ENCODE peak calls at places on chromosome 15, in ten cellular contexts. Z is heart right ventricle; C is CD4-positive, alpha-beta memory T cell; R is RWPE1; K is heart left ventricle; E is PC-3; A is substantia nigra; M is HCT116; W is fibroblast of lung; G is stomach. Y is an unnamed sample.

GRCh38 chr15:96181873-96182301 is 148.6 kb upstream of the NR2F2 start:
- DNase-seq in W (peak; percentile 58), Z (peak; percentile 43), K (peak; percentile 48), E (no peak), G (no peak), C (no peak), A (no peak), R (no peak), M (no peak), Y (peak; percentile 9)

GRCh38 chr15:41231536-41231935 is 468 bp downstream of the CHP1 start:
- DNase-seq in A (no peak), E (no peak), R (no peak), G (no peak), K (no peak), M (no peak), W (no peak), C (no peak), Z (no peak), Y (no peak)

GRCh38 chr15:64532921-64533320 is 72.5 kb downstream of the ZNF609 start:
- DNase-seq in R (no peak), Z (no peak), K (no peak), A (no peak), M (no peak), E (no peak), G (no peak), W (no peak), C (no peak), Y (no peak)

GRCh38 chr15:88769161-88769971 is 33.9 kb upstream of the ACAN start:
- DNase-seq in A (no peak), C (no peak), M (no peak), W (peak; percentile 32), G (no peak), Z (no peak), E (no peak), R (no peak), K (no peak), Y (no peak)

GRCh38 chr15:83720466-83720865 is 66.5 kb downstream of the ADAMTSL3 start:
- DNase-seq in E (no peak), G (no peak), Z (no peak), A (no peak), W (peak; percentile 25), R (no peak), M (no peak), C (no peak), K (no peak), Y (no peak)

GRCh38 chr15:91882858-91883586 is 29.5 kb downstream of the SLCO3A1 start:
- DNase-seq in M (no peak), A (no peak), K (peak; percentile 49), G (no peak), E (no peak), Z (peak; percentile 62), C (no peak), R (no peak), W (peak; percentile 49), Y (no peak)

GRCh38 chr15:48993411-48993810 is 29.7 kb upstream of the SHC4 start:
- DNase-seq in K (no peak), R (no peak), W (no peak), E (no peak), C (no peak), Z (no peak), G (no peak), A (no peak), M (no peak), Y (no peak)

GRCh38 chr15:63870403-63871209 is 36.9 kb upstream of the HERC1 start:
- DNase-seq in G (peak; percentile 29), Z (peak; percentile 77), C (no peak), A (no peak), R (peak; percentile 70), K (peak; percentile 62), M (no peak), W (peak; percentile 82), E (peak; percentile 60), Y (no peak)

GRCh38 chr15:90249123-90249863 is at the start of gene TTLL13:
- DNase-seq in M (peak; percentile 56), C (peak; percentile 50), A (peak; percentile 69), K (peak; percentile 94), E (peak; percentile 75), R (peak; percentile 81), G (peak; percentile 96), Z (peak; percentile 94), W (peak; percentile 81), Y (peak; percentile 91)

GRCh38 chr15:45179221-45179985 is 8.4 kb downstream of the SHF start:
- DNase-seq in Z (no peak), R (no peak), E (peak; percentile 48), W (no peak), A (no peak), M (peak; percentile 60), C (peak; percentile 54), G (peak; percentile 59), K (no peak), Y (no peak)

GRCh38 chr15:86558678-86559077 is 479.0 kb downstream of the AGBL1 start:
- DNase-seq in W (no peak), G (no peak), K (no peak), R (no peak), A (no peak), M (no peak), Z (no peak), E (no peak), C (no peak), Y (no peak)

DNA sequence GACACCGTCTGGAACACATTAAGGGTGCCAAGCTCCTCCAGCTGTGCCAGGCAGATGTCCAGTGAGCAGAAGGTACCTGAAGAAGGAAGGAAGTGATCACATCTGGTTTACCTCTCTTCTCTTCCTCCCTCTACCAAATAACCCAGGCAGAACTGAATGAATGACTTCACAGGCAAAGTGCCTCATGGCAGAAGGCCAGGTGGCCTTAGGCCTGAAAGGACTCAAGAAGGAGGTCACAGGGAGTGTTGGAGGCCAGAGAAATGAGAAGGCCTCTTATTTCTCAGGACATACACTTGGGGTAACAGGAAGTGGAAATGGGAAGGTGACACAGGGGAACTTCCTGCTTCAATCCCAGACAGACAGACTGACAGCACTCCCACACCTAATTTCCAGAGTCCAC is 17.4 kb upstream of the SIN3A start:
- DNase-seq in K (no peak), W (no peak), Z (no peak), R (no peak), M (no peak), C (no peak), G (no peak), E (no peak), A (no peak), Y (no peak)
- H3K27ac ChIP-seq in K (no peak overlapping the region), W (no peak overlapping the region), Z (peak overlapping the region; percentile 14), R (no peak overlapping the region), M (no peak overlapping the region), C (no peak overlapping the region), G (no peak overlapping the region), E (no peak overlapping the region), A (no peak overlapping the region), Y (no peak overlapping the region)

DNA sequence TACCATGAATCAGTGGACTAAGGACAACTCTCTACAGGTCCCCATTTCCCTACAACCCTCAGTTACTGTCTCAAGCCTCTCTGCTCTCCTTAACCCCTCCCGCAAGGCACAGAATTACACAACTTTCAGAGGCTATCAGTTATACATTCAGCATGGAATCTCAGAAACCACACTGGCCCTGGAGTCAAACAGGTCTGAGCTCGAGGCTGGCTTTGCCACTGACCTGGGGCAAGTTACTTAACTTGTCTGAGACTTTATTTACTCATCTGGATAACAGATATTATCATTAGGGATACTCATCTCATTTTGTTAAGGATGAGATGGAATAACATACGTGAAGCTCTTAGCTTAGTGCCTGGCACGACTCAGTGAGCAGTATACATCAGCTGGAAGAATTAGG is 95.2 kb downstream of the WDR76 start:
- DNase-seq in A (no peak), R (no peak), M (no peak), K (no peak), W (peak; percentile 55), E (peak; percentile 26), C (no peak), G (no peak), Z (no peak), Y (no peak)
- H3K27ac ChIP-seq in A (no peak overlapping the region), R (no peak overlapping the region), M (no peak overlapping the region), K (no peak overlapping the region), W (no peak overlapping the region), E (no peak overlapping the region), C (no peak overlapping the region), G (no peak overlapping the region), Z (no peak overlapping the region), Y (no peak overlapping the region)

DNA sequence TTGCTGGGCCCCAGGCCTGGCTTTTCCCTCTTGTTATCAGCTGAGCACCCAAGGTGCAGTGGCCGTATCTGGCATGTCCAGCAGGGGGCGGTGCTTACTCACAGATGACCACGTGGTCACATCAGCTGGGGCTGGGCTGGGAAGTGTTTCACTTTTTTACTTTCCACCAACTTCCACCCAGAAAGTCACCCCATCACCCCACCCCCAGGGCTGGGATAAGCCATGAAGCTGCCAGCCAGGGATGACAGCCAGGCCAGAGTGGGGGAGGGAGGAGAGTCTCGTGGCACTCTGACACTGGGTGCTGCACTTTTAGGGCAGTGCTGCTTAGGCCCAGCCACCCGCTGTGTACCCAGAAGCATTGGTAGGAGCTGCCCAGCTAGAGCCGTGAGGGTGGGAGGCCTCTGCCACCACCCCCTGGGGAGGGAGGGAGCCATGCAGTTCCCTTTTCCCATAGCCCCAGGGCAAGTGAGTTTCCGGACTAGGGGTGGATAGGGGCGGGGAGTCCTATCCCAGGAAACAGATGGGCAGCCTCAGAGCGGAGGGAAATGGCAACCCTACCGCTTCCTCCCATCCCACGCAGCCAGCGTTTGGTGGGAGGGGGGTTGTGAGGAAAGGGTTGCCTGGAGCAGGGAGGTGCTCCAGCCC is 6.1 kb downstream of the PPCDC start:
- DNase-seq in W (peak; percentile 67), M (peak; percentile 51), A (peak; percentile 76), C (peak; percentile 79), G (peak; percentile 96), Z (peak; percentile 93), E (peak; percentile 89), K (peak; percentile 91), R (peak; percentile 92), Y (peak; percentile 94)
- H3K27ac ChIP-seq in W (peak overlapping the region; percentile 68), M (no peak overlapping the region), A (peak overlapping the region; percentile 49), C (no peak overlapping the region), G (peak overlapping the region; percentile 74), Z (peak overlapping the region; percentile 84), E (peak overlapping the region; percentile 43), K (peak overlapping the region; percentile 80), R (peak overlapping the region; percentile 90), Y (peak overlapping the region; percentile 85)

GRCh38 chr15:77993374-77993911 is 84.1 kb downstream of the TBC1D2B start:
- DNase-seq in W (no peak), M (no peak), Z (no peak), G (no peak), K (no peak), C (no peak), A (no peak), E (no peak), R (no peak), Y (no peak)

GRCh38 chr15:77986891-77987764 is 90.4 kb downstream of the TBC1D2B start:
- DNase-seq in R (no peak), A (no peak), K (no peak), M (no peak), G (no peak), C (no peak), W (no peak), E (no peak), Z (no peak), Y (no peak)

GRCh38 chr15:77988386-77989301 is 88.9 kb downstream of the TBC1D2B start:
- DNase-seq in M (no peak), Z (no peak), R (no peak), C (no peak), G (no peak), A (no peak), E (no peak), K (no peak), W (no peak), Y (no peak)

GRCh38 chr15:77991029-77991406 is 86.5 kb downstream of the TBC1D2B start:
- DNase-seq in E (no peak), Z (no peak), R (no peak), M (no peak), C (no peak), A (no peak), W (no peak), K (no peak), G (no peak), Y (no peak)

GRCh38 chr15:77992356-77993222 is 84.9 kb downstream of the TBC1D2B start:
- DNase-seq in G (no peak), M (no peak), C (no peak), W (no peak), A (no peak), R (no peak), K (no peak), E (no peak), Z (no peak), Y (no peak)
- H3K27ac ChIP-seq in G (peak overlapping the region; percentile 81), M (no peak overlapping the region), C (no peak overlapping the region), W (peak overlapping the region; percentile 78), A (peak overlapping the region; percentile 74), R (peak overlapping the region; percentile 95), K (peak overlapping the region; percentile 84), E (no peak overlapping the region), Z (peak overlapping the region; percentile 85), Y (peak overlapping the region; percentile 98)

Y was measured in thoracic aorta.